ENCODE peak calls at places on chromosomes 4 and X, in six cellular contexts. F is IMR-90; Q is nephron progenitor cell; Y is GDM1; M is stromal cell of bone marrow; X is activated naive CD8-positive, alpha-beta T cell treated with anti-CD3 and anti-CD28 coated beads for 36 hours. P is an unnamed sample.
A peak's percentile ranks its signal among the peaks of the same experiment; 100 is the strongest.

GRCh38 chr4:176207839-176208238 is 12.5 kb upstream of the SPATA4 start:
- DNase-seq in Q (no peak), M (no peak), X (no peak), F (no peak), Y (no peak), P (no peak)

GRCh38 chr4:85761803-85762202 is 286.9 kb downstream of the ARHGAP24 start:
- DNase-seq in Y (no peak), M (no peak), Q (no peak), X (no peak), F (peak; percentile 82), P (no peak)

GRCh38 chrX:78658851-78659744 is at the start of gene RTL3:
- DNase-seq in F (peak; percentile 78), M (peak; percentile 75), X (no peak), Y (no peak), Q (no peak), P (no peak)

GRCh38 chrX:8579602-8580001 is 115.0 kb downstream of the VCX3B start:
- DNase-seq in F (no peak), Y (no peak), M (no peak), X (no peak), Q (no peak), P (no peak)

GRCh38 chr4:185554243-185555126 is 19.2 kb upstream of the PDLIM3 start:
- DNase-seq in F (no peak), Q (no peak), M (no peak), Y (no peak), X (no peak), P (no peak)

GRCh38 chr4:119103263-119103662 is 32.4 kb upstream of the MYOZ2 start:
- DNase-seq in Q (no peak), M (peak; percentile 95), Y (peak; percentile 1), F (peak; percentile 99), X (no peak), P (no peak)

GRCh38 chrX:43655961-43656494 is at the start of gene MAOA:
- DNase-seq in X (peak; percentile 18), M (no peak), Q (peak; percentile 14), F (no peak), Y (no peak), P (peak; percentile 91)

GRCh38 chr4:76984127-76984526 is 34.6 kb downstream of the SEPTIN11 start:
- DNase-seq in Q (no peak), X (no peak), Y (no peak), F (peak; percentile 69), M (no peak), P (no peak)

GRCh38 chr4:37588150-37588549 is 98.0 kb downstream of the RELL1 start:
- DNase-seq in M (peak; percentile 10), Y (no peak), F (no peak), Q (no peak), X (no peak), P (no peak)

GRCh38 chr4:132383571-132384199 is 765.4 kb upstream of the PCDH10 start:
- DNase-seq in Y (no peak), X (no peak), Q (no peak), M (no peak), F (no peak), P (no peak)

GRCh38 chrX:151790421-151791160 is 56.0 kb downstream of the CNGA2 start:
- DNase-seq in M (peak; percentile 16), Q (no peak), Y (no peak), F (no peak), X (no peak), P (no peak)